ENCODE peak calls at places on chromosomes 2 and 18, in eight cellular contexts. S is heart right ventricle, X is OCI-LY7, F is HEK293T, L is NCI-H1930, R is GM19239, B is germinal center, H is HTR-8/SVneo. P is an unnamed sample.

GRCh38 chr2:112947374-112947773 is 30.4 kb upstream of the IL36G start:
- DNase-seq in S (no peak), X (peak; percentile 16), F (no peak), L (no peak), R (no peak), B (no peak), H (no peak), P (no peak)

GRCh38 chr2:73894475-73894850 is 1.7 kb downstream of the ACTG2 start:
- DNase-seq in S (no peak), X (no peak), F (no peak), L (no peak), R (no peak), B (no peak), H (no peak), P (no peak)

GRCh38 chr2:146734042-146734715 is 1110.7 kb upstream of the ACVR2A start:
- DNase-seq in S (no peak), X (peak; percentile 22), F (peak; percentile 40), L (no peak), R (no peak), B (peak; percentile 10), H (peak; percentile 52), P (no peak)

GRCh38 chr2:58427572-58428285 is 186.6 kb upstream of the FANCL start:
- DNase-seq in S (no peak), X (no peak), F (peak; percentile 19), L (no peak), R (no peak), B (no peak), H (peak; percentile 39), P (peak; percentile 45)

GRCh38 chr2:218027426-218028188 is 24.8 kb upstream of the TNS1 start:
- DNase-seq in S (no peak), X (no peak), F (no peak), L (no peak), R (no peak), B (no peak), H (no peak), P (no peak)

GRCh38 chr2:38498039-38498438 is 104.7 kb downstream of the HNRNPLL start:
- DNase-seq in S (peak; percentile 72), X (peak; percentile 88), F (no peak), L (no peak), R (peak; percentile 40), B (peak; percentile 70), H (no peak), P (no peak)

GRCh38 chr2:43008388-43008787 is 216.0 kb upstream of the HAAO start:
- DNase-seq in S (no peak), X (no peak), F (no peak), L (no peak), R (no peak), B (no peak), H (no peak), P (no peak)

GRCh38 chr2:18046558-18046957 is 168.1 kb downstream of the KCNS3 start:
- DNase-seq in S (peak; percentile 38), X (no peak), F (no peak), L (no peak), R (no peak), B (no peak), H (no peak), P (no peak)

GRCh38 chr18:12993439-12993838 is 2.3 kb downstream of the CEP192 start:
- DNase-seq in S (no peak), X (no peak), F (no peak), L (no peak), R (no peak), B (no peak), H (no peak), P (no peak)

GRCh38 chr2:62186534-62186933 is 9.4 kb upstream of the B3GNT2 start:
- DNase-seq in S (no peak), X (no peak), F (no peak), L (no peak), R (no peak), B (no peak), H (no peak), P (no peak)

GRCh38 chr18:54217624-54218023 is 6.8 kb downstream of the MBD2 start:
- DNase-seq in S (no peak), X (peak; percentile 68), F (no peak), L (no peak), R (no peak), B (peak; percentile 27), H (no peak), P (no peak)

GRCh38 chr2:22167256-22167655 is 1043.5 kb downstream of the TDRD15 start:
- DNase-seq in S (no peak), X (no peak), F (no peak), L (no peak), R (no peak), B (no peak), H (no peak), P (no peak)

GRCh38 chr2:201938151-201938815 is 95.4 kb upstream of the FZD7 start:
- DNase-seq in S (no peak), X (no peak), F (no peak), L (no peak), R (no peak), B (no peak), H (no peak), P (no peak)

GRCh38 chr2:112665113-112665780 is 19.5 kb downstream of the SLC20A1 start:
- DNase-seq in S (no peak), X (no peak), F (no peak), L (no peak), R (no peak), B (no peak), H (no peak), P (no peak)

GRCh38 chr18:48385595-48385994 is 23.6 kb downstream of the ZBTB7C start:
- DNase-seq in S (no peak), X (no peak), F (no peak), L (no peak), R (no peak), B (no peak), H (no peak), P (no peak)

GRCh38 chr2:239834143-239834542 is 191.0 kb downstream of the NDUFA10 start:
- DNase-seq in S (no peak), X (no peak), F (no peak), L (no peak), R (no peak), B (no peak), H (no peak), P (no peak)

GRCh38 chr18:11975721-11976120 is 5.6 kb upstream of the IMPA2 start:
- DNase-seq in S (no peak), X (no peak), F (no peak), L (no peak), R (no peak), B (no peak), H (no peak), P (no peak)

GRCh38 chr2:197985029-197985428 is 180.6 kb downstream of the PLCL1 start:
- DNase-seq in S (no peak), X (no peak), F (no peak), L (no peak), R (no peak), B (no peak), H (no peak), P (no peak)

GRCh38 chr2:190455358-190456095 is 47.4 kb downstream of the MFSD6 start:
- DNase-seq in S (no peak), X (no peak), F (no peak), L (no peak), R (no peak), B (no peak), H (no peak), P (no peak)

GRCh38 chr2:179235463-179236108 is 29.0 kb downstream of the SESTD1 start:
- DNase-seq in S (no peak), X (no peak), F (no peak), L (no peak), R (no peak), B (no peak), H (no peak), P (no peak)

P was measured in body of pancreas.